ENCODE peak calls at places on chromosomes 5 and 9, in seven cellular contexts. T is activated naive CD4-positive, alpha-beta T cell treated with anti-CD3 and anti-CD28 coated beads, Interleukin-2, amount 10 ng/mL, durations not matched to agents 7 days and 5 days; X is OCI-M1; Z is endothelial cell; K is globus pallidus; H is stimulated activated CD4-positive, alpha-beta T cell treated with anti-CD3 and anti-CD28 coated beads, Interleukin-1b, Interleukin-23, amount 100 ng/mL, for 24 hours; A is nephron progenitor cell. B is an unnamed sample.

GRCh38 chr5:128199104-128199503 is 115.5 kb downstream of the SLC12A2 start:
- DNase-seq in A (no peak), K (no peak), T (no peak), H (no peak), X (no peak), Z (no peak), B (no peak)

GRCh38 chr9:111807197-111807596 is 12.5 kb upstream of the SHOC1 start:
- DNase-seq in K (no peak), Z (no peak), X (no peak), T (no peak), H (no peak), A (no peak), B (no peak)

GRCh38 chr5:80193421-80193820 is 62.4 kb downstream of the SERINC5 start:
- DNase-seq in H (no peak), K (no peak), A (no peak), Z (no peak), X (no peak), T (no peak), B (no peak)

GRCh38 chr9:14987858-14988257 is 77.6 kb upstream of the FREM1 start:
- DNase-seq in Z (no peak), T (no peak), K (no peak), X (no peak), H (no peak), A (no peak), B (no peak)

GRCh38 chr5:40046792-40047191 is 622.0 kb upstream of the DAB2 start:
- DNase-seq in Z (no peak), X (no peak), K (no peak), H (no peak), A (no peak), T (no peak), B (no peak)

GRCh38 chr5:14039576-14039975 is 95.1 kb upstream of the DNAH5 start:
- DNase-seq in X (no peak), Z (no peak), A (no peak), K (no peak), H (no peak), T (no peak), B (no peak)

GRCh38 chr5:150219142-150219541 is 29.3 kb downstream of the SLC6A7 start:
- DNase-seq in K (no peak), T (no peak), A (no peak), X (no peak), H (no peak), Z (no peak), B (no peak)

GRCh38 chr9:7408845-7409244 is 390.7 kb downstream of the DMAC1 start:
- DNase-seq in K (no peak), Z (no peak), T (no peak), X (no peak), H (no peak), A (no peak), B (no peak)

GRCh38 chr9:137156567-137157375 is 13.1 kb downstream of the LRRC26 start:
- DNase-seq in A (peak; percentile 67), Z (peak; percentile 53), H (peak; percentile 44), T (peak; percentile 66), K (no peak), X (peak; percentile 29), B (peak; percentile 67)

GRCh38 chr9:116564266-116564793 is 122.8 kb upstream of the TRIM32 start:
- DNase-seq in K (no peak), X (no peak), H (no peak), A (no peak), Z (no peak), T (no peak), B (no peak)

GRCh38 chr5:142798099-142798768 is 28.1 kb downstream of the ARHGAP26 start:
- DNase-seq in A (no peak), H (no peak), X (peak; percentile 93), Z (no peak), T (peak; percentile 50), K (peak; percentile 72), B (peak; percentile 47)